ENCODE peak calls at places on chromosomes 5 and 9, in nine cellular contexts. One of them, this sample, is unnamed. For H3K4me1, the result is how much of the 10 kb centered on the place peaks cover.

GRCh38 chr9:131252120-131252519 is 24.2 kb downstream of the FAM78A start:
- DNase-seq in PC-3: no peak
- DNase-seq in astrocyte: no peak
- DNase-seq in neural progenitor cell: no peak
- DNase-seq in fibroblast of lung: no peak
- DNase-seq in endodermal cell: no peak
- DNase-seq in H9: no peak
- DNase-seq in endothelial cell of umbilical vein: no peak
- DNase-seq in GM23248: no peak
- DNase-seq in this sample: no peak

GRCh38 chr9:36486454-36486932 is 86.2 kb upstream of the MELK start:
- DNase-seq in PC-3: no peak
- DNase-seq in astrocyte: no peak
- DNase-seq in neural progenitor cell: peak
- DNase-seq in fibroblast of lung: peak
- DNase-seq in endodermal cell: no peak
- DNase-seq in H9: no peak
- DNase-seq in endothelial cell of umbilical vein: peak
- DNase-seq in GM23248: peak
- DNase-seq in this sample: peak

GRCh38 chr5:89043676-89044075 is 160.7 kb upstream of the MEF2C start:
- DNase-seq in PC-3: peak
- DNase-seq in astrocyte: peak
- DNase-seq in neural progenitor cell: no peak
- DNase-seq in fibroblast of lung: peak
- DNase-seq in endodermal cell: no peak
- DNase-seq in H9: no peak
- DNase-seq in endothelial cell of umbilical vein: peak
- DNase-seq in GM23248: no peak
- DNase-seq in this sample: no peak

GRCh38 chr9:104780796-104781395 is 17.0 kb downstream of the NIPSNAP3B start:
- DNase-seq in PC-3: peak
- DNase-seq in astrocyte: no peak
- DNase-seq in neural progenitor cell: no peak
- DNase-seq in fibroblast of lung: peak
- DNase-seq in endodermal cell: no peak
- DNase-seq in H9: no peak
- DNase-seq in endothelial cell of umbilical vein: peak
- DNase-seq in GM23248: peak
- DNase-seq in this sample: no peak

GRCh38 chr5:5648694-5649093 is 226.2 kb downstream of the ICE1 start:
- DNase-seq in PC-3: no peak
- DNase-seq in astrocyte: no peak
- DNase-seq in neural progenitor cell: no peak
- DNase-seq in fibroblast of lung: no peak
- DNase-seq in endodermal cell: no peak
- DNase-seq in H9: no peak
- DNase-seq in endothelial cell of umbilical vein: no peak
- DNase-seq in GM23248: no peak
- DNase-seq in this sample: no peak

GRCh38 chr5:172429201-172429940 is 25.0 kb downstream of the SH3PXD2B start:
- DNase-seq in PC-3: no peak
- DNase-seq in astrocyte: peak
- DNase-seq in neural progenitor cell: no peak
- DNase-seq in fibroblast of lung: peak
- DNase-seq in endodermal cell: no peak
- DNase-seq in H9: no peak
- DNase-seq in endothelial cell of umbilical vein: no peak
- DNase-seq in GM23248: peak
- DNase-seq in this sample: no peak

GRCh38 chr9:118701985-118702384 is 667.2 kb downstream of the BRINP1 start:
- DNase-seq in PC-3: no peak
- DNase-seq in astrocyte: no peak
- DNase-seq in neural progenitor cell: no peak
- DNase-seq in fibroblast of lung: no peak
- DNase-seq in endodermal cell: no peak
- DNase-seq in H9: no peak
- DNase-seq in endothelial cell of umbilical vein: no peak
- DNase-seq in GM23248: no peak
- DNase-seq in this sample: no peak

GRCh38 chr5:95081500-95082355 is 203.2 kb downstream of the MCTP1 start:
- DNase-seq in PC-3: peak
- DNase-seq in astrocyte: peak
- DNase-seq in neural progenitor cell: peak
- DNase-seq in fibroblast of lung: peak
- DNase-seq in endodermal cell: peak
- DNase-seq in H9: no peak
- DNase-seq in endothelial cell of umbilical vein: peak
- DNase-seq in GM23248: peak
- DNase-seq in this sample: no peak

GRCh38 chr9:111178361-111179043 is 140.2 kb upstream of the LPAR1 start:
- DNase-seq in PC-3: no peak
- DNase-seq in astrocyte: peak
- DNase-seq in neural progenitor cell: no peak
- DNase-seq in fibroblast of lung: peak
- DNase-seq in endodermal cell: no peak
- DNase-seq in H9: no peak
- DNase-seq in endothelial cell of umbilical vein: peak
- DNase-seq in GM23248: peak
- DNase-seq in this sample: no peak

GRCh38 chr5:141811287-141812155 is 66.7 kb downstream of the PCDH1 start:
- DNase-seq in PC-3: no peak
- DNase-seq in astrocyte: no peak
- DNase-seq in neural progenitor cell: peak
- DNase-seq in fibroblast of lung: no peak
- DNase-seq in endodermal cell: peak
- DNase-seq in H9: peak
- DNase-seq in endothelial cell of umbilical vein: no peak
- DNase-seq in GM23248: peak
- DNase-seq in this sample: no peak

GRCh38 chr5:155628346-155628745 is 614.8 kb downstream of the KIF4B start:
- DNase-seq in PC-3: no peak
- DNase-seq in astrocyte: no peak
- DNase-seq in neural progenitor cell: no peak
- DNase-seq in fibroblast of lung: no peak
- DNase-seq in endodermal cell: no peak
- DNase-seq in H9: no peak
- DNase-seq in endothelial cell of umbilical vein: no peak
- DNase-seq in GM23248: no peak
- DNase-seq in this sample: peak

GRCh38 chr5:155633338-155633957 is 619.9 kb downstream of the KIF4B start:
- DNase-seq in PC-3: no peak
- DNase-seq in astrocyte: no peak
- DNase-seq in neural progenitor cell: no peak
- DNase-seq in fibroblast of lung: no peak
- DNase-seq in endodermal cell: no peak
- DNase-seq in H9: no peak
- DNase-seq in endothelial cell of umbilical vein: no peak
- DNase-seq in GM23248: no peak
- DNase-seq in this sample: no peak

GRCh38 chr5:155629597-155629996 is 616.0 kb downstream of the KIF4B start:
- DNase-seq in PC-3: no peak
- DNase-seq in astrocyte: no peak
- DNase-seq in neural progenitor cell: no peak
- DNase-seq in fibroblast of lung: no peak
- DNase-seq in endodermal cell: no peak
- DNase-seq in H9: no peak
- DNase-seq in endothelial cell of umbilical vein: no peak
- DNase-seq in GM23248: no peak
- DNase-seq in this sample: no peak

GRCh38 chr5:155625897-155626543 is 612.5 kb downstream of the KIF4B start:
- DNase-seq in PC-3: no peak
- DNase-seq in astrocyte: no peak
- DNase-seq in neural progenitor cell: no peak
- DNase-seq in fibroblast of lung: no peak
- DNase-seq in endodermal cell: no peak
- DNase-seq in H9: no peak
- DNase-seq in endothelial cell of umbilical vein: no peak
- DNase-seq in GM23248: no peak
- DNase-seq in this sample: no peak

GRCh38 chr5:155631116-155631515 is 617.6 kb downstream of the KIF4B start:
- DNase-seq in PC-3: no peak
- DNase-seq in astrocyte: peak
- DNase-seq in neural progenitor cell: no peak
- DNase-seq in fibroblast of lung: peak
- DNase-seq in endodermal cell: no peak
- DNase-seq in H9: no peak
- DNase-seq in endothelial cell of umbilical vein: no peak
- DNase-seq in GM23248: peak
- DNase-seq in this sample: no peak
- H3K27ac ChIP-seq in PC-3: no peak
- H3K27ac ChIP-seq in astrocyte: peak
- H3K27ac ChIP-seq in neural progenitor cell: no peak
- H3K27ac ChIP-seq in fibroblast of lung: no peak
- H3K27ac ChIP-seq in endodermal cell: no peak
- H3K27ac ChIP-seq in H9: no peak
- H3K27ac ChIP-seq in endothelial cell of umbilical vein: no peak
- H3K27ac ChIP-seq in GM23248: no peak
- H3K27ac ChIP-seq in this sample: no peak

DNA sequence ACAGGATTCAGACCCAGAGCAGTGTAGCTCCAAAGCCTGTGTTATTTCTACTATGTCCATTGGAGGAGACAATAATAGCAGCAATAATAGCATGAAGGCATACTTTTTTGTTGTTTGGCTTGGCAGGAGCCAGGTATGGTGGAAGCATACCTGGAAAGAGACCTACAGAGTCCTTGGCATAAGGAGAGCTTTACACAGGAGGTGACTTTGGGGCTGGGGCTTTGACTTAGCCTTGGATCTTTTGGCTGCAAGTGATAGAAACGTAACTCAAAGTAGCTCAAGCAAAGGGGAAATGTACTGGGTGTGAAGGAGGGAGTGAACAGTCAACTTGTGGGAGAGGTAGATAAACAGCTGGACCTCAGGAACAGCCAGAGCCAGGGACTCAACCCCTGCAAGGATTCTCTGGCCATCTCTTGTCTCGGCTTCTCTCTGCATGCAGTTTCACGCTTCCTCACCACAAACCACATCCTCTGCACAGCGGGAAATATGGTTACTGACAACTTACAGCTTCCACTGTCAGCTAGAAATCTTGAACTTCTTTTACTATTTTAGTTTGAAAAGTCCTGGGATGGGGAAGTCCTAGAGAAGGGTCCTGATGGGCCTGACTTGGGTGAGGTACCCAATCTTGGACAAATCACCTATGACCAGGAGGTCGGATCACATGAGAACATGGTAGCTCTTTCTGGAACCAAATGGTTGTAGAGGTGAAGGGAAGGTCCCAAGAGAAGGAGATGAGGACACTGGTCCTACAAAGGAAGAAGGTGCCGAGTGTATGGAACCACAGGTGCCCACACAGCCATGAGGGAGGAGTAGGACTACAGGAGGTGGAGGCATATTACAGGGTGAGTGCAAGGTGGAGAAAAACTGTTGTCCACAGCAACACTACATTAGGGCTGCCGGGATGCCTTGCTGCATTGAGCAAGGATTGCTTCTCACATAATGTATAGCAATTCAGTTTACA is 47.0 kb upstream of the TGFBR1 start:
- DNase-seq in PC-3: peak
- DNase-seq in astrocyte: peak
- DNase-seq in neural progenitor cell: no peak
- DNase-seq in fibroblast of lung: peak
- DNase-seq in endodermal cell: no peak
- DNase-seq in H9: no peak
- DNase-seq in endothelial cell of umbilical vein: no peak
- DNase-seq in GM23248: peak
- DNase-seq in this sample: peak
- H3K4me1 ChIP-seq in PC-3: half or more
- H3K4me1 ChIP-seq in astrocyte: half or more
- H3K4me1 ChIP-seq in neural progenitor cell: under half
- H3K4me1 ChIP-seq in fibroblast of lung: under half
- H3K4me1 ChIP-seq in endodermal cell: under half
- H3K4me1 ChIP-seq in H9: under half
- H3K4me1 ChIP-seq in endothelial cell of umbilical vein: under half
- H3K4me1 ChIP-seq in GM23248: under half
- H3K4me1 ChIP-seq in this sample: under half

DNA sequence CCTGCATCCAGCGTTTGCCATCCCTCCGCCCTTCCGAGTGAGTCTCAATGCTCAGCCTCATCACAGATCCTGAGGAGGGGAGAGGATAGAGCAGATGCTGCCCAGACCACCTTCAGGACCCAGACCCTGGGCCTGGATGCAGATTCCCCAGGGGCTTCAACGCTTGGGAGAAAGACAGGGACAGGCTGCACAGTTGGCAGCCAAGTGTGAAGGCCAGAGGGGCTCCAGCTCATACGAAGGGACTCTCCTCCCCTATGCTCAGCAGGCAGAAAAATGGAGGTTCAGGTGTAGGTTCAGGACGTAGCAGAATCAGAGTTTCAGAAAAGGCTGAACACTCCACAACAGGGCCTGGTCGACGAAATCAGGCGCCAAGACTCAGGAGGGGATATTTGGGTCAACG is 378.5 kb upstream of the IRX1 start:
- DNase-seq in PC-3: no peak
- DNase-seq in astrocyte: no peak
- DNase-seq in neural progenitor cell: no peak
- DNase-seq in fibroblast of lung: no peak
- DNase-seq in endodermal cell: no peak
- DNase-seq in H9: no peak
- DNase-seq in endothelial cell of umbilical vein: no peak
- DNase-seq in GM23248: no peak
- DNase-seq in this sample: peak
- H3K9ac ChIP-seq in PC-3: no peak
- H3K9ac ChIP-seq in astrocyte: no peak
- H3K9ac ChIP-seq in neural progenitor cell: no peak
- H3K9ac ChIP-seq in fibroblast of lung: no peak
- H3K9ac ChIP-seq in endodermal cell: no peak
- H3K9ac ChIP-seq in H9: no peak
- H3K9ac ChIP-seq in endothelial cell of umbilical vein: no peak
- H3K9ac ChIP-seq in GM23248: no peak
- H3K9ac ChIP-seq in this sample: no peak

DNA sequence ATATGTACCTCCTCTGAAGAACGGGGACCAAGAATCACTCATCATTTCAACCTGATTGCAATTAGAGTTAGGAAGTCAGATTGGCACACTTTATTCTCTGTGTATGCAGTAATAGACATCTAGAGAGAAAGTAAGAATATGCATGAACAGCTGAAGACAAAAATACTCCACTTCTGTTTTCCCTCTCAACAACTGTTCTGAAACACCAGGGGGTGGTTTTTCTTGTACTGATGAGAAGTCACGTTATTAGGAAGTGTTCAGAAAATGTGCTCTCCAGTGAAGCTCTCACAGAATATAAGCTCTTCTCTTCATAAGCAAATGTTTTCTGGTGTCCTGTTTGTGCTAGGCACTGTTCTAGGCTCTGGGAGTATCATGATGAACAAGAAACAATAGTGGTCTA is 531.7 kb upstream of the C9orf72 start:
- DNase-seq in PC-3: no peak
- DNase-seq in astrocyte: no peak
- DNase-seq in neural progenitor cell: no peak
- DNase-seq in fibroblast of lung: no peak
- DNase-seq in endodermal cell: no peak
- DNase-seq in H9: no peak
- DNase-seq in endothelial cell of umbilical vein: no peak
- DNase-seq in GM23248: no peak
- DNase-seq in this sample: no peak
- H3K27ac ChIP-seq in PC-3: no peak
- H3K27ac ChIP-seq in astrocyte: no peak
- H3K27ac ChIP-seq in neural progenitor cell: no peak
- H3K27ac ChIP-seq in fibroblast of lung: no peak
- H3K27ac ChIP-seq in endodermal cell: no peak
- H3K27ac ChIP-seq in H9: no peak
- H3K27ac ChIP-seq in endothelial cell of umbilical vein: no peak
- H3K27ac ChIP-seq in GM23248: no peak
- H3K27ac ChIP-seq in this sample: no peak